ENCODE peak calls at places on chromosomes 2 and 18, in nine cellular contexts. P, L, Z, I, H, X, A, O and S are unnamed samples.

GRCh38 chr2:59204040-59204439 is 962.9 kb upstream of the FANCL start:
- DNase-seq in X (peak; percentile 89), A (no peak), H (no peak), P (no peak), I (no peak), O (no peak), Z (no peak), L (no peak), S (no peak)

GRCh38 chr2:39313575-39313974 is 69.8 kb upstream of the CDKL4 start:
- DNase-seq in O (no peak), P (no peak), L (no peak), X (no peak), Z (no peak), H (no peak), A (no peak), I (no peak), S (no peak)

GRCh38 chr2:158395166-158395565 is 61.4 kb downstream of the CCDC148 start:
- DNase-seq in L (peak; percentile 41), I (no peak), H (no peak), Z (no peak), P (no peak), X (no peak), O (no peak), A (no peak), S (no peak)

GRCh38 chr2:37851828-37852584 is 73.1 kb upstream of the RMDN2 start:
- DNase-seq in H (no peak), Z (no peak), O (no peak), A (no peak), X (no peak), P (no peak), I (no peak), L (no peak), S (no peak)

GRCh38 chr2:168114021-168114420 is 133.4 kb downstream of the STK39 start:
- DNase-seq in L (no peak), H (no peak), Z (no peak), O (no peak), A (no peak), I (no peak), P (no peak), X (no peak), S (no peak)

GRCh38 chr2:45918816-45919655 is 267.6 kb downstream of the PRKCE start:
- DNase-seq in P (no peak), L (no peak), Z (no peak), O (peak; percentile 21), H (no peak), I (no peak), X (peak; percentile 83), A (no peak), S (no peak)

GRCh38 chr18:54957295-54957694 is 2.0 kb downstream of the CCDC68 start:
- DNase-seq in L (no peak), A (no peak), O (no peak), H (no peak), P (no peak), I (no peak), Z (no peak), X (no peak), S (no peak)

GRCh38 chr2:27501042-27501441 is 4.4 kb downstream of the GCKR start:
- DNase-seq in H (no peak), Z (no peak), I (no peak), L (no peak), O (no peak), X (no peak), P (no peak), A (no peak), S (no peak)

GRCh38 chr2:16559263-16559662 is 106.4 kb downstream of the CYRIA start:
- DNase-seq in P (no peak), L (no peak), I (no peak), Z (no peak), A (no peak), O (no peak), X (no peak), H (no peak), S (no peak)

GRCh38 chr2:162989507-162989906 is 150.9 kb upstream of the KCNH7 start:
- DNase-seq in I (no peak), X (peak; percentile 18), L (peak; percentile 28), Z (no peak), H (no peak), A (no peak), O (peak; percentile 40), P (no peak), S (no peak)

GRCh38 chr2:1278125-1278524 is 135.1 kb upstream of the TPO start:
- DNase-seq in O (no peak), A (no peak), X (no peak), L (no peak), I (no peak), H (no peak), Z (no peak), P (no peak), S (no peak)

GRCh38 chr18:62249478-62250097 is 62.5 kb downstream of the RELCH start:
- DNase-seq in I (peak; percentile 42), X (peak; percentile 87), A (peak; percentile 74), L (peak; percentile 85), O (peak; percentile 78), Z (no peak), P (peak; percentile 82), H (peak; percentile 64), S (peak; percentile 28)

GRCh38 chr2:200158586-200159365 is 147.7 kb upstream of the SPATS2L start:
- DNase-seq in I (no peak), L (no peak), H (no peak), O (no peak), Z (no peak), P (no peak), A (no peak), X (no peak), S (no peak)

GRCh38 chr2:129757915-129758421 is 221.5 kb upstream of the RAB6C start:
- DNase-seq in H (no peak), L (no peak), O (no peak), A (no peak), I (no peak), P (no peak), Z (no peak), X (no peak), S (no peak)

GRCh38 chr2:46814160-46814559 is 101.4 kb downstream of the MCFD2 start:
- DNase-seq in P (peak; percentile 89), X (no peak), L (no peak), I (no peak), H (no peak), Z (no peak), O (no peak), A (no peak), S (no peak)

GRCh38 chr18:62663731-62664336 is 51.5 kb upstream of the PHLPP1 start:
- DNase-seq in O (no peak), I (no peak), L (no peak), P (no peak), X (no peak), A (peak; percentile 48), Z (no peak), H (no peak), S (no peak)